ENCODE peak calls at places on chromosomes 4 and X, in six cellular contexts. W is head of caudate nucleus; L is heart right ventricle; H is stimulated activated CD8-positive, alpha-beta memory T cell treated with anti-CD3 and anti-CD28 coated beads, Interleukin-12 subunit alpha, Interleukin-12 subunit beta, amount 100 ng/mL, for 1 hour; K is GDM1; Q is NCI-H1092 treated with DMSO at 0.1 percent for 48 hours. X is an unnamed sample.

GRCh38 chr4:168852933-168853713 is 156.9 kb downstream of the CBR4 start:
- DNase-seq in W (no peak), L (no peak), H (no peak), K (no peak), Q (no peak), X (no peak)

GRCh38 chr4:4856071-4857000 is 3.1 kb upstream of the MSX1 start:
- DNase-seq in W (no peak), L (no peak), H (no peak), K (no peak), Q (peak), X (no peak)

GRCh38 chr4:15963001-15963451 is at the start of gene FGFBP2:
- DNase-seq in W (peak), L (peak), H (peak), K (peak), Q (peak), X (no peak)

GRCh38 chrX:19609541-19609940 is 94.2 kb upstream of the MAP3K15 start:
- DNase-seq in W (no peak), L (no peak), H (no peak), K (no peak), Q (no peak), X (no peak)

GRCh38 chr4:144734522-144734921 is 88.6 kb downstream of the HHIP start:
- DNase-seq in W (no peak), L (no peak), H (no peak), K (no peak), Q (no peak), X (no peak)

GRCh38 chr4:81164623-81165416 is 50.2 kb downstream of the PRKG2 start:
- DNase-seq in W (peak), L (no peak), H (no peak), K (no peak), Q (no peak), X (no peak)

GRCh38 chrX:55161581-55161980 is 58.6 kb upstream of the PAGE5 start:
- DNase-seq in W (peak), L (no peak), H (no peak), K (no peak), Q (no peak), X (no peak)

GRCh38 chr4:83855044-83855443 is 319.1 kb downstream of the GPAT3 start:
- DNase-seq in W (no peak), L (no peak), H (no peak), K (no peak), Q (no peak), X (no peak)

GRCh38 chr4:140343303-140343702 is 30.1 kb upstream of the SCOC start:
- DNase-seq in W (no peak), L (peak), H (no peak), K (no peak), Q (no peak), X (no peak)

GRCh38 chr4:132180020-132180427 is 969.1 kb upstream of the PCDH10 start:
- DNase-seq in W (no peak), L (no peak), H (no peak), K (no peak), Q (no peak), X (no peak)

GRCh38 chrX:31092476-31092875 is 20.6 kb upstream of the FTHL17 start:
- DNase-seq in W (no peak), L (no peak), H (no peak), K (no peak), Q (no peak), X (no peak)

GRCh38 chrX:69137371-69137881 is 27.8 kb downstream of the PJA1 start:
- DNase-seq in W (no peak), L (no peak), H (no peak), K (no peak), Q (no peak), X (no peak)

GRCh38 chr4:112736718-112737135 is 99.8 kb downstream of the LARP7 start:
- DNase-seq in W (no peak), L (no peak), H (no peak), K (no peak), Q (no peak), X (no peak)

GRCh38 chr4:83489711-83490326 is 4.9 kb upstream of the ABRAXAS1 start:
- DNase-seq in W (no peak), L (no peak), H (no peak), K (no peak), Q (no peak), X (no peak)

GRCh38 chr4:168803727-168804126 is 206.3 kb downstream of the CBR4 start:
- DNase-seq in W (no peak), L (no peak), H (no peak), K (no peak), Q (no peak), X (no peak)

GRCh38 chrX:132968282-132968681 is 9.9 kb upstream of the HS6ST2 start:
- DNase-seq in W (no peak), L (no peak), H (no peak), K (no peak), Q (no peak), X (no peak)

GRCh38 chr4:32025840-32026459 is 1305.8 kb downstream of the PCDH7 start:
- DNase-seq in W (no peak), L (no peak), H (no peak), K (no peak), Q (no peak), X (no peak)

GRCh38 chr4:22408474-22408873 is 107.4 kb downstream of the ADGRA3 start:
- DNase-seq in W (no peak), L (no peak), H (no peak), K (no peak), Q (no peak), X (no peak)

GRCh38 chrX:135596495-135596894 is 76.0 kb downstream of the INTS6L start:
- DNase-seq in W (peak), L (peak), H (peak), K (peak), Q (peak), X (peak)

GRCh38 chr4:168648494-168648893 is 151.6 kb downstream of the PALLD start:
- DNase-seq in W (no peak), L (no peak), H (no peak), K (no peak), Q (no peak), X (no peak)

GRCh38 chr4:97917115-97917514 is 226.2 kb downstream of the STPG2 start:
- DNase-seq in W (no peak), L (no peak), H (no peak), K (no peak), Q (no peak), X (no peak)

GRCh38 chrX:66915893-66916292 is 277.0 kb upstream of the EDA2R start:
- DNase-seq in W (no peak), L (no peak), H (no peak), K (no peak), Q (no peak), X (no peak)

GRCh38 chrX:22378296-22378695 is 105.6 kb downstream of the CBLL2 start:
- DNase-seq in W (peak), L (no peak), H (no peak), K (no peak), Q (no peak), X (no peak)

GRCh38 chr4:42923431-42923830 is 30.9 kb downstream of the GRXCR1 start:
- DNase-seq in W (no peak), L (no peak), H (no peak), K (no peak), Q (no peak), X (no peak)

GRCh38 chrX:40099046-40099968 is 1.5 kb upstream of the BCOR start:
- DNase-seq in W (peak), L (peak), H (no peak), K (peak), Q (peak), X (peak)

GRCh38 chrX:125532411-125533089 is 212.9 kb downstream of the TEX13C start:
- DNase-seq in W (no peak), L (no peak), H (no peak), K (no peak), Q (no peak), X (no peak)

GRCh38 chrX:49197543-49198087 is 2.4 kb downstream of the SYP start:
- DNase-seq in W (no peak), L (no peak), H (no peak), K (no peak), Q (no peak), X (no peak)

GRCh38 chrX:39301041-39301440 is 499.8 kb downstream of the MID1IP1 start:
- DNase-seq in W (no peak), L (no peak), H (no peak), K (no peak), Q (peak), X (no peak)

GRCh38 chrX:108437789-108438623 is at the start of gene COL4A6:
- DNase-seq in W (peak), L (peak), H (no peak), K (no peak), Q (no peak), X (no peak)

GRCh38 chrX:43882294-43882681 is at the start of gene MAOB:
- DNase-seq in W (peak), L (peak), H (no peak), K (no peak), Q (no peak), X (no peak)

GRCh38 chr4:155796031-155796430 is 37.2 kb downstream of the GUCY1B1 start:
- DNase-seq in W (no peak), L (no peak), H (no peak), K (no peak), Q (no peak), X (no peak)

GRCh38 chrX:47143894-47144625 is 442 bp downstream of the NDUFB11 start:
- DNase-seq in W (peak), L (peak), H (no peak), K (no peak), Q (peak), X (no peak)

GRCh38 chrX:55713635-55714034 is 3.9 kb upstream of the RRAGB start:
- DNase-seq in W (no peak), L (no peak), H (no peak), K (no peak), Q (no peak), X (no peak)

GRCh38 chr4:56804551-56804950 is 16.9 kb downstream of the SPINK2 start:
- DNase-seq in W (no peak), L (no peak), H (no peak), K (peak), Q (no peak), X (no peak)

GRCh38 chr4:159267023-159267939 is 164.4 kb downstream of the RAPGEF2 start:
- DNase-seq in W (peak), L (no peak), H (no peak), K (no peak), Q (no peak), X (no peak)

GRCh38 chrX:43973249-43973672 is at the start of gene NDP:
- DNase-seq in W (peak), L (no peak), H (no peak), K (no peak), Q (peak), X (no peak)